ENCODE peak calls at places on chromosomes 2 and 18, in seven cellular contexts. X is BE2C; O is colonic mucosa; P is uterus; S is RKO; A is cardiac muscle cell; I is stimulated activated CD8-positive, alpha-beta memory T cell treated with anti-CD3 and anti-CD28 coated beads, Interleukin-12 subunit alpha, Interleukin-12 subunit beta, amount 100 ng/mL, for 4 hours. Z is an unnamed sample.

GRCh38 chr2:215950009-215950408 is 63.3 kb downstream of the MREG start:
- DNase-seq in X (no peak), O (no peak), P (no peak), S (peak), A (peak), I (no peak), Z (peak)

GRCh38 chr2:67032091-67032490 is 365.0 kb upstream of the ETAA1 start:
- DNase-seq in X (no peak), O (no peak), P (no peak), S (no peak), A (peak), I (no peak), Z (no peak)

GRCh38 chr2:8623958-8624591 is 57.8 kb upstream of the ID2 start:
- DNase-seq in X (peak), O (no peak), P (no peak), S (no peak), A (no peak), I (no peak), Z (no peak)

GRCh38 chr18:34493566-34494358 is 216.3 kb upstream of the DTNA start:
- DNase-seq in X (peak), O (no peak), P (no peak), S (no peak), A (peak), I (no peak), Z (no peak)

GRCh38 chr2:125870746-125871145 is 785.2 kb upstream of the GYPC start:
- DNase-seq in X (peak), O (no peak), P (no peak), S (no peak), A (no peak), I (no peak), Z (no peak)

GRCh38 chr2:237744613-237745249 is 53.8 kb upstream of the RBM44 start:
- DNase-seq in X (peak), O (peak), P (peak), S (peak), A (peak), I (peak), Z (peak)

GRCh38 chr2:9144617-9145016 is 62.0 kb upstream of the ASAP2 start:
- DNase-seq in X (no peak), O (no peak), P (no peak), S (no peak), A (peak), I (no peak), Z (no peak)

GRCh38 chr18:59139291-59139614 is 431 bp upstream of the SEC11C start:
- DNase-seq in X (peak), O (peak), P (peak), S (peak), A (peak), I (peak), Z (peak)

GRCh38 chr2:207223051-207223450 is 57.3 kb upstream of the KLF7 start:
- DNase-seq in X (peak), O (no peak), P (no peak), S (peak), A (no peak), I (no peak), Z (no peak)

GRCh38 chr2:33765122-33765521 is 166.0 kb upstream of the FAM98A start:
- DNase-seq in X (no peak), O (no peak), P (no peak), S (no peak), A (no peak), I (no peak), Z (no peak)

GRCh38 chr2:240155080-240156025 is 14.9 kb upstream of the OTOS start:
- DNase-seq in X (no peak), O (no peak), P (no peak), S (peak), A (no peak), I (no peak), Z (no peak)

GRCh38 chr2:47118581-47118980 is 36.5 kb downstream of the STPG4 start:
- DNase-seq in X (no peak), O (no peak), P (no peak), S (no peak), A (no peak), I (no peak), Z (no peak)

GRCh38 chr18:26928669-26929313 is 63.3 kb upstream of the AQP4 start:
- DNase-seq in X (no peak), O (no peak), P (no peak), S (no peak), A (no peak), I (no peak), Z (no peak)

GRCh38 chr18:24112874-24113615 is 25.8 kb upstream of the CABYR start:
- DNase-seq in X (no peak), O (no peak), P (no peak), S (no peak), A (no peak), I (no peak), Z (peak)

GRCh38 chr2:23673830-23674679 is 252.9 kb downstream of the ATAD2B start:
- DNase-seq in X (no peak), O (no peak), P (no peak), S (peak), A (peak), I (no peak), Z (peak)

GRCh38 chr2:231708773-231709635 is 679 bp downstream of the PTMA start:
- DNase-seq in X (peak), O (peak), P (peak), S (no peak), A (peak), I (peak), Z (peak)

GRCh38 chr2:207928079-207928478 is 97.2 kb downstream of the PLEKHM3 start:
- DNase-seq in X (no peak), O (peak), P (no peak), S (no peak), A (no peak), I (no peak), Z (peak)

GRCh38 chr2:29374823-29375222 is 259.6 kb downstream of the CLIP4 start:
- DNase-seq in X (no peak), O (no peak), P (no peak), S (no peak), A (no peak), I (no peak), Z (no peak)

GRCh38 chr2:100259106-100259505 is 63.2 kb downstream of the LONRF2 start:
- DNase-seq in X (no peak), O (no peak), P (no peak), S (no peak), A (no peak), I (no peak), Z (no peak)

GRCh38 chr2:150997066-150997465 is 264.6 kb downstream of the RBM43 start:
- DNase-seq in X (peak), O (no peak), P (no peak), S (no peak), A (no peak), I (no peak), Z (no peak)

GRCh38 chr2:220704810-220705209 is 867.3 kb downstream of the EPHA4 start:
- DNase-seq in X (no peak), O (no peak), P (no peak), S (no peak), A (no peak), I (no peak), Z (no peak)

GRCh38 chr2:118470297-118470696 is 377.2 kb downstream of the EN1 start:
- DNase-seq in X (no peak), O (no peak), P (no peak), S (no peak), A (no peak), I (no peak), Z (no peak)

GRCh38 chr2:174233771-174234275 is 14.5 kb downstream of the OLA1 start:
- DNase-seq in X (no peak), O (no peak), P (no peak), S (no peak), A (no peak), I (no peak), Z (peak)

GRCh38 chr2:128315122-128315828 is 3.4 kb downstream of the HS6ST1 start:
- DNase-seq in X (no peak), O (no peak), P (no peak), S (no peak), A (no peak), I (no peak), Z (no peak)

GRCh38 chr2:196606516-196606915 is 33.0 kb upstream of the CCDC150 start:
- DNase-seq in X (no peak), O (no peak), P (no peak), S (no peak), A (no peak), I (no peak), Z (no peak)

GRCh38 chr2:64860321-64860751 is 128.9 kb upstream of the SLC1A4 start:
- DNase-seq in X (no peak), O (no peak), P (peak), S (no peak), A (no peak), I (no peak), Z (no peak)

GRCh38 chr2:202434472-202434871 is 58.3 kb downstream of the BMPR2 start:
- DNase-seq in X (no peak), O (no peak), P (no peak), S (no peak), A (no peak), I (no peak), Z (no peak)

GRCh38 chr2:104033399-104033798 is 820.5 kb upstream of the POU3F3 start:
- DNase-seq in X (no peak), O (no peak), P (no peak), S (peak), A (no peak), I (no peak), Z (peak)

GRCh38 chr2:192000196-192000990 is 153.5 kb upstream of the CAVIN2 start:
- DNase-seq in X (no peak), O (no peak), P (no peak), S (no peak), A (no peak), I (no peak), Z (no peak)

GRCh38 chr2:19350678-19351401 is 7.6 kb downstream of the OSR1 start:
- DNase-seq in X (no peak), O (no peak), P (no peak), S (no peak), A (no peak), I (no peak), Z (no peak)

GRCh38 chr18:34772887-34773286 is 62.8 kb downstream of the DTNA start:
- DNase-seq in X (no peak), O (no peak), P (no peak), S (no peak), A (peak), I (no peak), Z (no peak)

GRCh38 chr2:24517247-24517646 is 26.2 kb downstream of the NCOA1 start:
- DNase-seq in X (no peak), O (no peak), P (no peak), S (no peak), A (no peak), I (no peak), Z (no peak)

GRCh38 chr2:119809329-119810038 is 49.8 kb downstream of the PTPN4 start:
- DNase-seq in X (no peak), O (no peak), P (no peak), S (no peak), A (peak), I (no peak), Z (no peak)

GRCh38 chr2:215055891-215056290 is 82.5 kb downstream of the ABCA12 start:
- DNase-seq in X (no peak), O (no peak), P (no peak), S (no peak), A (no peak), I (no peak), Z (no peak)

GRCh38 chr2:234967874-234968208 is 16.0 kb downstream of the SH3BP4 start:
- DNase-seq in X (no peak), O (no peak), P (no peak), S (no peak), A (no peak), I (no peak), Z (no peak)

Z was measured in HT-29.